ENCODE peak calls at places on chromosomes 13 and 19, in eight cellular contexts. V, S, K, H, A, N, D and W are unnamed samples.

GRCh38 chr13:101700598-101700997 is 248.1 kb downstream of the ITGBL1 start:
- ATAC-seq in V (no peak), D (no peak), H (no peak), A (no peak), S (no peak), K (no peak), N (no peak), W (no peak)

GRCh38 chr19:5567360-5567970 is at the start of gene TINCR:
- ATAC-seq in K (peak), N (no peak), A (no peak), V (no peak), D (no peak), H (no peak), S (no peak), W (no peak)

GRCh38 chr19:34295103-34295502 is 40.7 kb downstream of the GARRE1 start:
- ATAC-seq in D (no peak), V (no peak), A (no peak), S (no peak), H (no peak), N (no peak), K (no peak), W (no peak)

GRCh38 chr19:29837448-29837961 is 25.7 kb downstream of the CCNE1 start:
- ATAC-seq in A (peak), D (peak), S (peak), K (no peak), H (peak), N (no peak), V (peak), W (peak)

GRCh38 chr19:15195381-15195964 is 5.3 kb downstream of the NOTCH3 start:
- ATAC-seq in H (peak), D (no peak), K (peak), V (peak), S (peak), A (peak), N (peak), W (no peak)

GRCh38 chr19:35268546-35269424 is at the start of gene USF2:
- ATAC-seq in V (peak), K (peak), S (peak), A (peak), N (no peak), D (peak), H (peak), W (peak)

GRCh38 chr13:38697628-38698333 is 10.9 kb downstream of the FREM2 start:
- ATAC-seq in K (peak), S (no peak), H (no peak), A (no peak), D (no peak), N (no peak), V (no peak), W (no peak)

GRCh38 chr19:7507884-7508283 is 8.0 kb upstream of the ZNF358 start:
- ATAC-seq in V (peak), S (peak), N (peak), H (peak), K (peak), D (no peak), A (peak), W (peak)

GRCh38 chr13:49512578-49512977 is 16.8 kb downstream of the PHF11 start:
- ATAC-seq in N (no peak), V (no peak), H (no peak), S (no peak), K (no peak), A (no peak), D (no peak), W (no peak)

GRCh38 chr19:28940751-28941500 is 272.0 kb downstream of the UQCRFS1 start:
- ATAC-seq in H (no peak), K (peak), N (no peak), A (no peak), D (no peak), V (no peak), S (no peak), W (no peak)